ENCODE peak calls at places on chromosomes 11 and 22, in four cellular contexts. C is HCT116, P is tibial artery, T is breast epithelium. N is an unnamed sample. For H3K4me1, the result is how much of the 10 kb centered on the place peaks cover.

GRCh38 chr11:63616953-63617352 is 2.7 kb upstream of the PLAAT3 start:
- DNase-seq in C (no peak), P (peak), T (peak), N (no peak)

GRCh38 chr11:67656278-67656922 is 5.9 kb upstream of the ACY3 start:
- DNase-seq in C (no peak), P (no peak), T (no peak), N (no peak)

GRCh38 chr11:36868380-36868779 is 270.3 kb upstream of the RAG2 start:
- DNase-seq in C (no peak), P (no peak), T (no peak), N (no peak)

GRCh38 chr11:26014456-26015115 is 317.3 kb upstream of the ANO3 start:
- DNase-seq in C (no peak), P (no peak), T (no peak), N (no peak)

GRCh38 chr11:70650075-70650909 is 252.0 kb downstream of the CTTN start:
- DNase-seq in C (peak), P (peak), T (no peak), N (no peak)

GRCh38 chr22:20533095-20533878 is 25.9 kb downstream of the MED15 start:
- DNase-seq in C (no peak), P (no peak), T (no peak), N (no peak)

GRCh38 chr22:17368727-17369552 is at the start of gene CECR2:
- DNase-seq in C (peak), P (no peak), T (no peak), N (no peak)

GRCh38 chr11:119982517-119983239 is 155.2 kb downstream of the TRIM29 start:
- DNase-seq in C (no peak), P (no peak), T (no peak), N (no peak)

GRCh38 chr22:33986954-33987353 is 66.7 kb upstream of the LARGE1 start:
- DNase-seq in C (no peak), P (no peak), T (no peak), N (no peak)

GRCh38 chr11:18093946-18094345 is 11.9 kb downstream of the SAAL1 start:
- DNase-seq in C (no peak), P (no peak), T (no peak), N (no peak)

GRCh38 chr11:59273008-59273841 is 60.5 kb upstream of the MPEG1 start:
- DNase-seq in C (no peak), P (no peak), T (no peak), N (no peak)

GRCh38 chr22:39528681-39529486 is 3.7 kb downstream of the RPS19BP1 start:
- DNase-seq in C (peak), P (peak), T (peak), N (peak)

GRCh38 chr22:39530692-39531331 is 1.7 kb downstream of the RPS19BP1 start:
- DNase-seq in C (no peak), P (no peak), T (no peak), N (no peak)

GRCh38 chr22:39530136-39530535 is 2.4 kb downstream of the RPS19BP1 start:
- DNase-seq in C (no peak), P (no peak), T (no peak), N (no peak)

GRCh38 chr22:39528080-39528661 is 4.4 kb downstream of the RPS19BP1 start:
- DNase-seq in C (no peak), P (no peak), T (no peak), N (no peak)

DNA sequence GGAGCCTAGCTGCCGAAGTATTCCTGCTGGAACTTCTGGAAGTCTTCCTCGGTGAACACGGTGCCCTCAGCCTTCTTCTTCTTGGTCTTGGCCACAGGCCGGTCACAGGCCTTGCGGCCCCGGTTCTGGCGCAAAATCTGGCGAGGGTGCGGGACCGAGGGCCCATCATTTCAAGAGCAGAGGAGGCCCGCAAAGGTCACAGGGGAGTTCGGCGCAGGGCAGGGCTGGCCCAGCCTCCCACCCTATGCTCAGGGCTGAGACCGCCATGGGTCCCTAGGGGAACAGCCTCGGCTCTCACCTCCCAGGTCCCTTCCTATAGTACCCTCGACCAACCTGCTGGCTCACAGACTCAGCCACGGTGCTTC is 3.1 kb downstream of the RPS19BP1 start:
- DNase-seq in C (no peak), P (no peak), T (no peak), N (no peak)
- H3K4me3 ChIP-seq in C (no peak), P (no peak), T (no peak), N (no peak)

GRCh38 chr11:1309498-1310314 is at the start of gene TOLLIP:
- DNase-seq in C (peak), P (peak), T (peak), N (peak)

GRCh38 chr11:1307998-1308744 is 1.3 kb downstream of the TOLLIP start:
- DNase-seq in C (no peak), P (no peak), T (no peak), N (no peak)

GRCh38 chr11:1310315-1310687 is 869 bp upstream of the TOLLIP start:
- DNase-seq in C (no peak), P (no peak), T (no peak), N (no peak)

GRCh38 chr11:1307163-1307870 is 2.1 kb downstream of the TOLLIP start:
- DNase-seq in C (no peak), P (no peak), T (no peak), N (no peak)

GRCh38 chr11:1308745-1309497 is 511 bp downstream of the TOLLIP start:
- DNase-seq in C (no peak), P (peak), T (no peak), N (peak)
- H3K27ac ChIP-seq in C (peak), P (peak), T (peak), N (no peak)

GRCh38 chr22:25548866-25549464 is 15.5 kb upstream of the GRK3 start:
- DNase-seq in C (no peak), P (no peak), T (no peak), N (no peak)

GRCh38 chr22:25545117-25545516 is 19.4 kb upstream of the GRK3 start:
- DNase-seq in C (no peak), P (no peak), T (no peak), N (no peak)

GRCh38 chr22:25545677-25546076 is 18.8 kb upstream of the GRK3 start:
- DNase-seq in C (no peak), P (no peak), T (no peak), N (no peak)

GRCh38 chr22:25546242-25546641 is 18.2 kb upstream of the GRK3 start:
- DNase-seq in C (no peak), P (no peak), T (no peak), N (no peak)

GRCh38 chr22:25546751-25547150 is 17.7 kb upstream of the GRK3 start:
- DNase-seq in C (peak), P (no peak), T (no peak), N (no peak)
- H3K4me1 ChIP-seq in C (under half), P (under half), T (under half), N (under half)

GRCh38 chr22:37749831-37750595 is 53.2 kb downstream of the TRIOBP start:
- DNase-seq in C (no peak), P (no peak), T (peak), N (peak)
- H3K4me3 ChIP-seq in C (peak), P (no peak), T (no peak), N (no peak)

DNA sequence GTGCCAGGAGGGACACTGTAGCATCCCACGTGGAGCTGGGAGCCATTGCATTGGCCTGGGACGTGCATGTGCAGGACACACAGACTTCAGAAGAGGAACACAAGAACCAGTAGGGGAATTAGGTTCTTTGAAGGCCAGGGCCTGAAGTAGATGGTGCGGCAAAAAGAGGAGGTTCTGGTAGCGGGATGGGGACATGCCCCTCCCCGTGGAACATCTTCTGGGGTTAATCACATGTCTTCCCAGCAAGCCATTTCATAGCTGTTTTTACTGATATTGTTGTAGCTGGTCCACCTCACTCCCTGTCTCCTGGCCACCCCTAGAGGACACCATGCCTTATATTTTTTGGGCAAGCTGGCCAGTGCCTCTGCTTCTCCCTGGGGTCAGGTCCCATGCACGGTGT is 74.3 kb downstream of the SCN3B start:
- DNase-seq in C (no peak), P (no peak), T (no peak), N (no peak)
- H3K27ac ChIP-seq in C (no peak), P (no peak), T (no peak), N (no peak)